ENCODE peak calls at places on chromosomes 7 and 10, in nine cellular contexts. C is A549, O is gastrocnemius medialis, I is colonic mucosa, X is pancreas, U is brain microvascular endothelial cell, H is BJ, A is epithelial cell of proximal tubule, S is fibroblast of pulmonary artery. G is an unnamed sample.

GRCh38 chr7:101373812-101374612 is 11.3 kb downstream of the COL26A1 start:
- DNase-seq in C (no peak), O (no peak), I (no peak), X (no peak), U (no peak), H (peak; percentile 38), A (no peak), S (no peak), G (no peak)

GRCh38 chr10:80453715-80454525 is at the start of gene TSPAN14:
- DNase-seq in C (peak; percentile 72), O (peak; percentile 79), I (peak; percentile 82), X (peak; percentile 81), U (peak; percentile 66), H (no peak), A (no peak), S (peak; percentile 86), G (peak; percentile 93)

GRCh38 chr7:44534501-44534900 is 6.6 kb downstream of the NPC1L1 start:
- DNase-seq in C (peak; percentile 91), O (no peak), I (peak; percentile 37), X (no peak), U (no peak), H (no peak), A (no peak), S (peak; percentile 34), G (peak; percentile 88)

GRCh38 chr7:144787127-144787526 is 48.7 kb downstream of the TPK1 start:
- DNase-seq in C (no peak), O (no peak), I (no peak), X (no peak), U (no peak), H (no peak), A (no peak), S (no peak), G (no peak)

GRCh38 chr7:36305226-36305625 is 84.4 kb upstream of the ANLN start:
- DNase-seq in C (no peak), O (no peak), I (no peak), X (no peak), U (no peak), H (no peak), A (no peak), S (no peak), G (no peak)

GRCh38 chr7:13920053-13920697 is 69.3 kb downstream of the ETV1 start:
- DNase-seq in C (peak; percentile 7), O (no peak), I (peak; percentile 36), X (no peak), U (peak; percentile 100), H (peak; percentile 97), A (peak; percentile 98), S (peak; percentile 99), G (no peak)

GRCh38 chr7:150381785-150382122 is 2.6 kb downstream of the ZNF775 start:
- DNase-seq in C (no peak), O (no peak), I (no peak), X (no peak), U (no peak), H (no peak), A (no peak), S (no peak), G (no peak)

GRCh38 chr7:24668922-24669635 is 88.2 kb downstream of the GSDME start:
- DNase-seq in C (no peak), O (no peak), I (no peak), X (no peak), U (no peak), H (peak; percentile 7), A (no peak), S (peak; percentile 16), G (no peak)

GRCh38 chr10:69180525-69181204 is 631 bp downstream of the SUPV3L1 start:
- DNase-seq in C (peak; percentile 24), O (no peak), I (peak; percentile 18), X (no peak), U (peak; percentile 27), H (no peak), A (no peak), S (peak; percentile 18), G (no peak)

GRCh38 chr7:6160191-6160623 is 112.2 kb downstream of the CYTH3 start:
- DNase-seq in C (peak; percentile 76), O (peak; percentile 70), I (peak; percentile 35), X (no peak), U (peak; percentile 39), H (no peak), A (no peak), S (peak; percentile 83), G (no peak)

GRCh38 chr7:146115665-146116451 is 743 bp upstream of the CNTNAP2 start:
- DNase-seq in C (no peak), O (no peak), I (peak; percentile 42), X (peak; percentile 11), U (peak; percentile 48), H (no peak), A (no peak), S (peak; percentile 67), G (peak; percentile 57)

GRCh38 chr10:84208023-84208422 is 13.7 kb downstream of the CDHR1 start:
- DNase-seq in C (no peak), O (no peak), I (no peak), X (no peak), U (no peak), H (no peak), A (no peak), S (no peak), G (no peak)

GRCh38 chr10:125022671-125023070 is 80.7 kb downstream of the ZRANB1 start:
- DNase-seq in C (no peak), O (no peak), I (no peak), X (no peak), U (no peak), H (no peak), A (no peak), S (no peak), G (no peak)

DNA sequence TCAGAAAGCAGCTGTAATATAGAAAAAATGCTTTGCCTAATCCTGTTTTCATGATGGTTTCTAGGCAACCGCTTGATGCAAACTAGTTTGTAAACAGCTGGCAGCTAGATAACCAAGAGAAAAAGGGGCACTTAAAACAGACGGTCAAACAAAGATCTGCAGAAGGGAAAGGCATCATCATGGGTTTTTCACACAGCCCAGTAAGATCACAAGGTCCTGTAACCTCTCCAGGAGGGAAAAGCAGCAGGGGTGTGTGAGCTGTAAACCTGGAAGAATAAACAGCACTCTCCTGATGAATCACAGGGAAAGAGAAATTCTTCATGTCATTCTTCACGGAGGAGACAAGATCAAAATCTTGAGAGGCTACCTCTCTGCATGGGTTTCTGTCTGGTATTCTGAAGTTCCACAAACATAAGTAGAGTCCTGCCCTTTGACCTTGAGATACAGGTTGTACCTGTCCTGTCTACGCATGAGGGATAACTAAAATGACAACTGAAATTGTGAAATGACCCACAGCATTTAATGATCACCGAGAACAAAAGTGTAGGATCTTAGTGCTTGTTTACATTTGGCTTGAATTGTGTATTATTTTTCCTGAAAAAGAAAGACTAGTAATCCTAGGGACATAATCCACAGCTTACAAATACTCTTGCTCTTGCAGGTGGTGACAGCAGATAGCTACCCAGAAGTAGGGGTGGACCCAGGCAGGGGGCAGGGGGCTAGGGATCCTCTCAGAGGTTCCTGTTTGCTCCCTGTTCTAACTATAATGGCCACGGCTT is 48.0 kb downstream of the CREB3L2 start:
- DNase-seq in C (peak; percentile 89), O (no peak), I (peak; percentile 66), X (no peak), U (peak; percentile 82), H (no peak), A (peak; percentile 83), S (peak; percentile 83), G (no peak)
- TF ChIP-seq CTCF in C (no peak), O (no peak), I (no peak), X (no peak), U (no peak), H (no peak), A (no peak), S (no peak), G (no peak)

DNA sequence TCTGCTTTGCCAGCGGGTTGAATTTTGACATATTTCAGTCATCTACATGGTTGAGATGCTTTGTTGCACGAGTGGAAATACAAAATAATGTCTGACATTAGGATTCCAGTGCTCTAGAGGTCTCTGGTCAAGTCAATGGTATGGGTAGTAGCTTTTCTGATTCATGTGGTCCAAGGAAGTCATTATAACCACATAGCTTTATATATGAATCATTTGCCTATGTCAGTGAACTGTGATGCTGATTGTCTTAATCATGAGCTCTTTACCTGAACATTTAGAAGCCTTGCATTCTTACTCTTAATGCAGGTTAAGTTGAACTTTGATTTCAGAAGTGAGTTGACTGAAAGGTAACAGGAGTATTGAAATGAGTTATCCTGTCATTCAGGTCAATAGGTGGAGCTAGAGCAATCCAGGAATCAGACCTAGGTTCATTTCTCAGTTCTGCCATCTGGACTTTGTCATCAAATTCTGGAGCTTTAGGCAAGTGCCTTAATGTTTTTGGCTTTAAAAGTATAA is 3.3 kb downstream of the MAPK8 start:
- DNase-seq in C (peak; percentile 24), O (no peak), I (no peak), X (no peak), U (no peak), H (no peak), A (peak; percentile 66), S (peak; percentile 46), G (peak; percentile 44)
- TF ChIP-seq CTCF in C (peak; percentile 42), O (no peak), I (peak; percentile 19), X (no peak), U (no peak), H (peak; percentile 4), A (peak; percentile 54), S (no peak), G (no peak)

DNA sequence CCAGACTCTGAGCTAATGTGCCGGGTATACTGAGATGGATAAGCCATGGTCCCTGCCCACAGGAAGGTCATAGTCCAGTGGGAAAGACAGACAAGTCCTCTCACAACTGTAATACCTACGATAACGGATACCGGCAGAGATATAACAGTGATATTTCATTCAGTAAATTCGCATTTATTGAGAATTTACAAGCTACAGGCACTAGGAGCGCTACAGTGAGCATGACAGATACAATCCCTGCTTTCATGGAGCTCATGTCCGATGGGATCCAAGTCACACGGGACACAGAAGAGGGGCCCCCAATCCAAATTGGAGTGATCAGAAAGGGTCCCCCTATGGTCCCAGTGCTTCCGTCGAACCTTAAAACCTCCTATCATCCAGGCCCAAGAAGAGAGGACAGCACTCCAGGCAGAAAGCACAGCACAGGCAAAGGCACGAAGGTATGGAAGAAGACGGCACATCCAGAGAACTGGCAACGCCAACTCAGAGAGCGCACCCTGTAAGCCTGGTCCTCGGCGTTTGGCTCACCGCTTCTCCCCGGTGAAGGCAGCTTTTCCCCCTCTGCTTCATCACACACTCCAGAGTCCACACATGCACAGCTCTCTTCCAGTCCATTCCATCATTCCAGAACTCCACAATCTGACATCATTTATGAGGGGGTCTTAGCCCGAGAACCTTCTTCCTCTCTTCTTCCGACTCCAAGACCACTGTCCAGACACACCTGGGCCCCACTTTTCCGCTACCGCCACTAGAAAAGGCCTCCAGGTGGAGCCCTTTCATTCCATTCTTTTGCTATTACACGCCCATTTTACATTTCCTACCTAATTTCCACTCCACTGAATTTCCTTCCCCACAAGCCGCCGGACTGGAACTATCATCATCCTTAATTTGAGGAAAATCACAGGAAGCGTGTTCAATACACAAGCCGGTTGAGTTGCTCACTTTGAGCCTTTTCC is 47.8 kb upstream of the NKX2-3 start:
- DNase-seq in C (peak; percentile 18), O (no peak), I (no peak), X (no peak), U (no peak), H (no peak), A (no peak), S (no peak), G (no peak)
- TF ChIP-seq CTCF in C (peak; percentile 46), O (no peak), I (no peak), X (no peak), U (peak; percentile 16), H (no peak), A (peak; percentile 45), S (no peak), G (no peak)

DNA sequence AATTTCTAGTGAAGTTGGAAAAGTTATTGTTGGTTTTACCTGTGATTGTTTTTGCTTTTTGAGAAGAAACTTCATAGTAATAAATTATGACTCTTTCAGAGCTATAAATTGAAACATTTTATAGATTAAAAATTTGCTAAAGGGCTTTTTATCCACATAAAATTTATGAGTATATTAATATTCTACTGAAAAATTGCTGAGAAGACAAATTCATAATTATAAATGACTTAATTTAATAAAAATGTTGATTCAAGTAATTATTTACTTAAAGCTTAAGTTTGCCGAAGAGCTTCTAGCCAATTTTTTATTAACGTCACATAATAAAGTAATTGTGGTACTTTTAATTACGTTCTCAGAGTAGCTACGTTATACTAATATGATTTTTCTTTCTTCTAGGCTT is 761.7 kb downstream of the DNAJB9 start:
- DNase-seq in C (no peak), O (no peak), I (no peak), X (no peak), U (no peak), H (no peak), A (no peak), S (no peak), G (no peak)
- TF ChIP-seq CTCF in C (no peak), O (no peak), I (no peak), X (no peak), U (no peak), H (no peak), A (no peak), S (no peak), G (no peak)